ENCODE peak calls at places on chromosomes 3 and 15, in eight cellular contexts. U, E, G, K, O, L, R and Y are unnamed samples.

GRCh38 chr3:124078978-124079911 is 87.3 kb upstream of the ROPN1 start:
- DNase-seq in U (no peak), L (peak; percentile 14), G (peak; percentile 72), O (no peak), R (peak; percentile 49), E (no peak), K (peak; percentile 75), Y (peak; percentile 56)

GRCh38 chr3:193865339-193865738 is 270.6 kb upstream of the HES1 start:
- DNase-seq in U (no peak), O (no peak), G (no peak), E (no peak), L (no peak), R (no peak), K (no peak), Y (no peak)

GRCh38 chr15:101329867-101330380 is 34.9 kb upstream of the SNRPA1 start:
- DNase-seq in O (no peak), E (no peak), G (no peak), L (no peak), R (no peak), U (no peak), K (no peak), Y (no peak)

GRCh38 chr3:138465451-138465850 is 31.0 kb downstream of the ESYT3 start:
- DNase-seq in G (no peak), O (no peak), R (no peak), E (no peak), L (no peak), U (no peak), K (no peak), Y (no peak)

GRCh38 chr3:24235121-24235520 is 259.5 kb downstream of the THRB start:
- DNase-seq in O (no peak), E (no peak), L (no peak), U (no peak), R (no peak), G (peak; percentile 86), K (no peak), Y (peak; percentile 54)

GRCh38 chr3:129440648-129441190 is 695 bp downstream of the IFT122 start:
- DNase-seq in L (no peak), O (no peak), G (no peak), E (no peak), K (no peak), U (no peak), R (no peak), Y (no peak)

GRCh38 chr3:59006791-59007517 is 42.9 kb downstream of the CFAP20DC start:
- DNase-seq in R (peak; percentile 76), U (peak; percentile 47), L (peak; percentile 66), O (no peak), E (no peak), K (no peak), G (no peak), Y (peak; percentile 69)

GRCh38 chr3:182370949-182371348 is 422.4 kb upstream of the ATP11B start:
- DNase-seq in K (no peak), R (no peak), U (no peak), L (no peak), E (no peak), G (peak; percentile 81), O (no peak), Y (no peak)

GRCh38 chr3:188489639-188490405 is 335.9 kb downstream of the LPP start:
- DNase-seq in K (no peak), O (no peak), U (peak; percentile 41), E (no peak), L (peak; percentile 34), G (no peak), R (no peak), Y (peak; percentile 79)

GRCh38 chr3:197784019-197784585 is 7.0 kb upstream of the LRCH3 start:
- DNase-seq in O (no peak), U (no peak), E (no peak), R (no peak), G (no peak), K (no peak), L (no peak), Y (no peak)

GRCh38 chr3:153273767-153274443 is 111.9 kb downstream of the RAP2B start:
- DNase-seq in L (peak; percentile 82), G (peak; percentile 60), O (no peak), R (peak; percentile 61), E (no peak), U (no peak), K (no peak), Y (peak; percentile 74)

DNA sequence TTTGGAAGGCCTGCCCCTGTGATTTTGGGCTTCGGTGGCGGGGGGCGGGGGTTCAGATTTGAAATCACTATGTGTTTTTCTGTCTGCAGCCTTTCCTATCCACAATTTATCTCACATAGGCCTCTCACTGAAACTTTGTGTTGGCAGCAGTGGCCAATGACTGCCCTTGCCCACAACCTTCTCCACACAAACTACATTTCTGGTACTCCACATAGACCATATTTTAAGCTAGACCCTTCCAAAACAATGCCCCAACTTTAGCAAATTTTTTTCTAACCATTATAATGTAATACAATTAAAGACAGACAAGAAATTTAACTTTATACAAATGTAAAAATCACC is 6.4 kb downstream of the ADAM10 start:
- DNase-seq in G (no peak), K (no peak), R (no peak), O (no peak), E (no peak), U (no peak), L (no peak), Y (no peak)
- H3K4me3 ChIP-seq in G (no peak overlapping the region), K (no peak overlapping the region), R (no peak overlapping the region), O (no peak overlapping the region), E (no peak overlapping the region), U (no peak overlapping the region), L (no peak overlapping the region), Y (no peak overlapping the region)

GRCh38 chr3:44530957-44531356 is 24.0 kb upstream of the ZKSCAN7 start:
- DNase-seq in K (no peak), O (no peak), E (no peak), R (no peak), L (no peak), U (no peak), G (no peak), Y (no peak)

GRCh38 chr3:44525060-44525459 is 29.9 kb upstream of the ZKSCAN7 start:
- DNase-seq in L (no peak), E (no peak), R (no peak), U (no peak), G (no peak), K (no peak), O (no peak), Y (no peak)

DNA sequence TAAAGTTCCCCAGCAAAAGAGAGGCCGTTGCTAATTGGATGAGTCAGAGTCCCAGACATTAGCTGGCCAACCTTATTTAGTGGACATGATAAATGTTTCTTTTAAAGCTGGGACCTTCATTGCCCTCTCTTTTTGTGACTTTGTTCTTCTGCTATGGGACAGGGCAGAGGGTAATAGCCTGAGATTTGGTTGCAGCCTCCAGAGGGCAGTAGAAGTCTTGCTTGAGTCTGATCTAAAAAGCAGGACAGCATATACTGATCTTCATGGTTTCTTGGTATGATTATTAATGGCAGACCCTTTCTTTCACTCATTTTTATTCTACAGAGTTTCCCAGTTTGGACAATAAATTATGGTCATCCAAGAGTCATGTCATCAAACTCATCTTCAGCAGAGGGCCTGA is 25.1 kb upstream of the ZKSCAN7 start:
- DNase-seq in R (peak; percentile 8), K (no peak), U (no peak), E (no peak), O (no peak), L (peak; percentile 24), G (peak; percentile 41), Y (peak; percentile 25)
- TF ChIP-seq CTCF in R (peak; percentile 37), K (peak; percentile 27), U (peak; percentile 27), E (peak; percentile 32), O (peak; percentile 35), L (peak; percentile 58), G (peak; percentile 65), Y (peak; percentile 48)

GRCh38 chr15:57592836-57593420 is 1.2 kb downstream of the MYZAP start:
- DNase-seq in L (no peak), G (no peak), E (no peak), O (no peak), R (no peak), K (no peak), U (no peak), Y (no peak)

GRCh38 chr15:57589276-57590073 is 2.2 kb upstream of the MYZAP start:
- DNase-seq in K (no peak), G (no peak), L (no peak), E (no peak), O (no peak), R (no peak), U (no peak), Y (no peak)

GRCh38 chr15:57592426-57592825 is 722 bp downstream of the MYZAP start:
- DNase-seq in O (no peak), E (no peak), K (no peak), U (no peak), R (no peak), G (no peak), L (no peak), Y (no peak)

GRCh38 chr15:57591822-57592367 is at the start of gene MYZAP:
- DNase-seq in L (no peak), R (peak; percentile 24), G (peak; percentile 59), O (peak; percentile 62), U (no peak), K (peak; percentile 76), E (no peak), Y (no peak)

DNA sequence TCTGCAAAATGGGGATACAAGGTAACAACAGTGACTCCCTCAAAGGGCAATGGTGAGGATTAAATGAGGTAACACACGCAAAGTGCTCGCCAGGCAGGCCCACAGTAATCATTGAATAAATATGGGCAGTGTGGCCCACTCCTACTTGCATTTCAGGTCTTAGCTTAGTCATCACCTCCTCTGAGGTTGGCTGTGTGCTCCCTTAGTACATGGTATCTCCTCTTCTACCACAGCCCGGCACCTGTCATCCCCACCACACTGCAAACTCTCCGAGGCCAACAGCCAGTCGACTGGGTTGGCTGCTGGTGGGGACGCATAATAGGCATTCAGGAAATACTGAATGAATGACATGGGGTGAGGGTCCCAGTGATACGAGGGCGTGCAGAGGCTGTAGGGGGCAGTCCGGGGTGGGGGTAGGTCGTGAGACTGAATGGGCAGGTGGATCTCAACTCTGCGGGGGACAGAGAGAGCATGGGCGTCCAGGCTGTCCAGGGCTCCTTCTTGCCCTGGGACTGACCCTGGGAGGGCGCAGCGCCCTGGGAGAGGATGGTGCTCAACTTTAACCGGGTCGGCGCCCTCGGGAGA is 375 bp upstream of the MYZAP start:
- DNase-seq in E (no peak), L (no peak), R (no peak), O (no peak), G (peak; percentile 72), U (no peak), K (no peak), Y (no peak)
- H3K4me3 ChIP-seq in E (peak overlapping the region; percentile 38), L (peak overlapping the region; percentile 51), R (peak overlapping the region; percentile 54), O (peak overlapping the region; percentile 54), G (peak overlapping the region; percentile 77), U (peak overlapping the region; percentile 32), K (peak overlapping the region; percentile 59), Y (peak overlapping the region; percentile 44)

DNA sequence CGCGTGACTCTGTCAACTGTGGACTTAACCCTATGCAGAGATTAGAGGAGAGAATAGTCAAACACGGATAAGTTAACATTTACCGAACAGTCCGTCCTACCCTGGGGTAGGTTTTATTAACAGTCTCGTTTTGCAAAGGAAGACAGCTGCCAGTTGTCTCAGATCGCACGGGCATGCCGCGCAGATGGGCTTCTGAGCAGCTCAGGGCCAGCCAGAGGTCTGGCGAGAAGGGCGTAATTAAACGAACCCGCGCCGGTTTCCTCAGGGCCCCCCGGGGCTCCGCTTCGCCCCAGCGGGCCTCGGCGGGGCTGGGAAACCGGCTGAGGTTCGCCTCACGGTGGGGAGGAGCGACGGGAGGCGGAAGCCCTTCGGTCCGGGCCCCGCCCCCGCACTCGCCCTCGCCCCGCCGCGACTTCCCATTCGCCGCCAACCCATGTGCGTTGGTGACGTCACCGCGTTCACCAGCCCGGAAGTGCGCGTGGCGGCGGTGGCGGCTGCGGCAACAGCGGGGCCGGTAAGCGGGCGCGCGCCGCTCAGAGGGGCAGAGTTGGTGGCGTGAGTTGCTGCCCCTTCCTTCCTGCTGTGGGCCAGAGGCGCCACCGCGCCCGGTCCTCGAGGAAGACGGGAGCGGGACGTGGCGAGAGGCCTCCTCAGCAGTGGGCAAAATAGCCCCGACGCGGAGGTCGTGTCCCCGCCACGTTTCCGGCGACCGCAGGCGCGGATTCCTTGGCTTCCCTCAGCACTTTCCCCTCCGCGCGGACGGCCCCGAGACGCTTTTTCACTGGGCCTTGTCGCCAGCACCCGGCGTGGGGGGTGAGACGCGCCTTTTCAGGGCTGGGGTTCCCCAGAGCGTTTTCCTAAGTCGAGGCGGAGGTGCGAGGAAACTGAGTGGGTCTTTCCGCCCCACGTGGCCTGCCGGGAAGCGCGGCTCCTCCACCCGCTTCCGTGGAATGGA is at the start of gene TRNT1:
- DNase-seq in R (peak; percentile 97), O (peak; percentile 97), L (peak; percentile 88), U (peak; percentile 82), K (peak; percentile 98), G (peak; percentile 92), E (peak; percentile 55), Y (peak; percentile 88)
- TF ChIP-seq CTCF in R (no peak), O (no peak), L (no peak), U (peak; percentile 4), K (no peak), G (no peak), E (no peak), Y (no peak)